ENCODE peak calls at places on chromosome 18, in nine cellular contexts. L, S, V, O, I, G, W, C and Y are unnamed samples.

GRCh38 chr18:25229080-25229479 is 122.9 kb downstream of the ZNF521 start:
- DNase-seq in S (peak), C (no peak), V (no peak), L (no peak), G (no peak), I (no peak), O (no peak), W (no peak), Y (peak)

GRCh38 chr18:11368020-11368419 is 218.7 kb upstream of the PIEZO2 start:
- DNase-seq in V (no peak), O (no peak), W (no peak), S (no peak), L (no peak), C (no peak), I (no peak), G (no peak), Y (no peak)

GRCh38 chr18:57768557-57769326 is 34.4 kb downstream of the ATP8B1 start:
- DNase-seq in S (no peak), W (no peak), V (no peak), L (no peak), I (no peak), G (no peak), C (peak), O (no peak), Y (no peak)

GRCh38 chr18:34224423-34225217 is at the start of gene NOL4:
- DNase-seq in G (peak), C (peak), W (no peak), V (no peak), S (peak), O (no peak), L (no peak), I (peak), Y (no peak)

GRCh38 chr18:39274535-39274934 is 1708.9 kb upstream of the CELF4 start:
- DNase-seq in O (no peak), V (no peak), C (no peak), S (no peak), L (no peak), W (no peak), I (no peak), G (no peak), Y (no peak)

GRCh38 chr18:34122724-34123334 is 101.9 kb downstream of the NOL4 start:
- DNase-seq in V (peak), W (peak), L (no peak), S (peak), C (peak), I (peak), G (no peak), O (no peak), Y (peak)

GRCh38 chr18:25650201-25650941 is 298.4 kb upstream of the ZNF521 start:
- DNase-seq in W (no peak), V (no peak), I (no peak), O (no peak), L (no peak), C (no peak), G (no peak), S (no peak), Y (no peak)

GRCh38 chr18:63098014-63098981 is 221.3 kb downstream of the BCL2 start:
- DNase-seq in V (no peak), I (peak), L (no peak), O (no peak), S (no peak), C (no peak), W (no peak), G (no peak), Y (no peak)

GRCh38 chr18:26863122-26863879 is 2.2 kb downstream of the AQP4 start:
- DNase-seq in C (peak), L (peak), W (peak), S (peak), I (peak), G (no peak), O (peak), V (no peak), Y (no peak)

GRCh38 chr18:61893971-61894750 is 1.4 kb upstream of the RNF152 start:
- DNase-seq in L (peak), O (peak), W (peak), G (peak), S (peak), C (peak), I (peak), V (peak), Y (peak)
- TF ChIP-seq POLR2A in L (peak), O (peak), W (no peak), G (no peak), S (peak), C (peak), I (peak), V (peak), Y (no peak)

DNA sequence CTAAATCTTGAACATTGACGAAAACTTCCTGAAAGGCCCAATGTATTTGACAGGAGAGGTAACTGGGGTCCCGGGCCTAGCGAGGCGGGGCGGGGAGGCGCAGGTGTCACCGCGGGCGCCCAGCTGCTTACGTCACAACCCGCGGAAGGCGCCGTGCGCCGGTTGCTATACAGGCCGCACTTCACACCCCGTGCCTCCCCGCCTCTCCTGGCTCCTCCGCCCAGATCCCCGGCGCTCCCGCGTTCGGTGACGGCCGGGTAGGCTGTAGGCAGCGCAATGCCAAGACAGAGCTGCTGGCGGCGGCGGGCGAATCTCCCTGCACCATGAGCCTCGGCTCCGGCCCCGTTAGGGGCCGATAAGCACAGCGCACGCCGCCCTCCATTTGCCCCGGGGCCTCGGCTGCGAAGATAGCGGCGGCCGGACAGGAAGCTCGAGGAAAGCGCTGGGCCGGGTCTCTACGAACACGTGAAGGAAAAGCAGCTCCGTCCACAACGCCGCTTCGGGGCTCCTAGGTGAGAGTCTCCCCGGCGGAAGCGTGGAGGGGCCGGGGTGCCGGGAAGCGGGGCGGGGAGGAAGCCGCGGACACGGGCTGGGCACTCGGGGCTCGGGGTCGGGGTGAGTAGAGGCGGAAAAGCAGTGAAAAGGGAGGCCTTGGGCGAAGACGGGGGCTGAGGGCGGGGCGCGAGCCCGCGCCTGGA is at the start of gene RNF138:
- DNase-seq in O (peak), W (peak), I (peak), L (peak), S (peak), G (peak), C (peak), V (peak), Y (peak)
- TF ChIP-seq POLR2A in O (peak), W (peak), I (peak), L (no peak), S (peak), G (no peak), C (peak), V (peak), Y (peak)

GRCh38 chr18:50374753-50375391 is at the start of gene SKA1:
- DNase-seq in V (peak), O (peak), G (peak), W (peak), I (peak), C (peak), S (peak), L (peak), Y (peak)
- TF ChIP-seq POLR2A in V (peak), O (no peak), G (no peak), W (peak), I (peak), C (peak), S (no peak), L (peak), Y (peak)

DNA sequence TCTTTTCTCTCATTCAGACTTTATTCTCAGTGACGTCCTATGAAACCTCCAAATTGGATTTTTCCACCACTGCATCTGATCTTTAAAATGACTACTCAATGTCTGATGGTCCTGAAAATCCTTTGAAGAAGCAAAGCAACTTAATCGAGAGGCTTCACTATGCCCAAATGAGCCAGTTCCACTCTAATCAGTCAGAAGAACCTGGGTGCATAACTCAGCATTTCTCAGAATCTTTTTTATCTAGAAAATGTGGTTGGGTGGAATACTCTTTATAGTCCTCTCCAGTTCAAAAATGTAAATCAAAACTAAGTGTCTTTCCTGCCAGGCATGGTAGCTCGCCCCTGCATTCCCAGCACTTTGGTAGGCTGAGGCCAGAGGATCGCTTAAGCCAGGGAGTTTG is 60.7 kb downstream of the PRELID3A start:
- DNase-seq in V (no peak), G (no peak), L (no peak), O (no peak), S (no peak), W (no peak), I (no peak), C (no peak), Y (no peak)
- TF ChIP-seq POLR2A in V (no peak), G (no peak), L (no peak), O (no peak), S (no peak), W (no peak), I (no peak), C (no peak), Y (no peak)

GRCh38 chr18:52605345-52605744 is 265.3 kb downstream of the DCC start:
- DNase-seq in V (no peak), S (no peak), C (no peak), I (no peak), L (no peak), O (no peak), G (no peak), W (no peak), Y (no peak)
- TF ChIP-seq POLR2A in V (no peak), S (no peak), C (no peak), I (no peak), L (no peak), O (no peak), G (no peak), W (no peak), Y (no peak)

GRCh38 chr18:32470713-32471633 is at the start of gene GAREM1:
- DNase-seq in C (peak), L (peak), I (peak), O (peak), G (peak), S (peak), V (peak), W (peak), Y (peak)
- TF ChIP-seq POLR2A in C (peak), L (peak), I (peak), O (peak), G (no peak), S (peak), V (no peak), W (peak), Y (no peak)

GRCh38 chr18:9614401-9615279 is at the start of gene PPP4R1:
- DNase-seq in O (peak), W (peak), C (peak), V (peak), I (peak), L (peak), S (peak), G (peak), Y (peak)
- TF ChIP-seq POLR2A in O (peak), W (peak), C (peak), V (peak), I (no peak), L (no peak), S (no peak), G (no peak), Y (no peak)

GRCh38 chr18:2909431-2910140 is 62.8 kb downstream of the EMILIN2 start:
- DNase-seq in G (no peak), W (no peak), S (peak), V (no peak), L (no peak), I (no peak), C (no peak), O (no peak), Y (no peak)

GRCh38 chr18:2907459-2908145 is 60.8 kb downstream of the EMILIN2 start:
- DNase-seq in C (no peak), W (no peak), I (no peak), S (no peak), L (no peak), O (no peak), V (no peak), G (peak), Y (no peak)

GRCh38 chr18:2910261-2910660 is 63.5 kb downstream of the EMILIN2 start:
- DNase-seq in O (no peak), C (no peak), V (no peak), S (no peak), G (no peak), W (no peak), I (no peak), L (no peak), Y (no peak)

GRCh38 chr18:2908166-2908945 is 61.5 kb downstream of the EMILIN2 start:
- DNase-seq in C (no peak), L (no peak), W (no peak), I (no peak), S (peak), V (no peak), G (peak), O (no peak), Y (no peak)

GRCh38 chr18:2908946-2909335 is 62.1 kb downstream of the EMILIN2 start:
- DNase-seq in O (no peak), V (no peak), S (peak), C (no peak), G (peak), I (no peak), L (no peak), W (no peak), Y (no peak)
- TF ChIP-seq POLR2A in O (no peak), V (no peak), S (no peak), C (no peak), G (no peak), I (no peak), L (no peak), W (no peak), Y (no peak)

DNA sequence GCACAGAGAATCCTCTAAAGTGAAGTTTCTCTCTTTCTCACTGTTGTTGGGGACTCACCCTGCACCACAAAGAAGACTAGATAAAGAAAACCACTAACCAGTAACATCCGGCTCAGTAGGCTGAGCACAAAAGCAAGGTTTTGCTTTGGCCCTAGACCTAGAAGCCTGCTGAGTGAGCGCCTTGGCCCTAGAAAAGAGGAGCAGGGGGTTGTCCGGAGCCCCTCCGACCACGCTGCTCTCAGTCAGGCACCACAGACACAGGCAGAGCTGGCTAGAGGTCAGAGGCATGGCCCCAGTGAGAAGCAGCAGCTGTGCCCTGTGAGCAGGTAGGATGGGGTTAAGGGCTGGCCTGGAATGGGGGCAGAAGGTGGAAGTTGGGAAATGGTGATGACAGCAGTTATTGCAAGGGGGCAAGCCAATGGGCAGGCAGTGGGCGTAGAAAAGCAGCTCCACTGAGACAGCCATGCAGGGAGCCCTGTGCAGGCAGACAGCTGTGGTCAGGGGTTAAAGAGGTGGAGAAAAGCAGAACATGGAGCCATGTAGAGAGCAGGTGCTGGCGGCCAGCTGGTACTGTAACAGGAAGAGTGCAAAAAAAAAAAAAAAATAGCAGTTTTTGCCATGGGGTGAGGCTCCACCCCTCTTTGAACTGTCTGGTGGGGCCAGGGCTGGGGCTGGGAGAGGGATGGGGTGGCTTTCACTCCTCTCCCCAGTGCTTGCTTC is 36.9 kb upstream of the SLC14A1 start:
- DNase-seq in G (no peak), C (no peak), O (no peak), I (peak), L (no peak), V (no peak), W (no peak), S (no peak), Y (peak)
- TF ChIP-seq POLR2A in G (no peak), C (no peak), O (no peak), I (no peak), L (no peak), V (no peak), W (no peak), S (no peak), Y (no peak)